ENCODE peak calls at places on chromosomes 5 and 9, in four cellular contexts. Z is prostate gland, W is sigmoid colon, N is heart left ventricle. H is an unnamed sample.

GRCh38 chr9:95343725-95344287 is 26.3 kb upstream of the FANCC start:
- DNase-seq in Z (no peak), W (no peak), N (no peak), H (no peak)

GRCh38 chr5:167261309-167262100 is 1029.9 kb upstream of the WWC1 start:
- DNase-seq in Z (no peak), W (no peak), N (no peak), H (no peak)

GRCh38 chr5:132439521-132440206 is 50.9 kb downstream of the IRF1 start:
- DNase-seq in Z (peak), W (peak), N (peak), H (peak)

GRCh38 chr5:154610321-154611154 is 132.5 kb upstream of the HAND1 start:
- DNase-seq in Z (peak), W (peak), N (peak), H (peak)

GRCh38 chr9:108272350-108272899 is 583.4 kb downstream of the ACTL7B start:
- DNase-seq in Z (peak), W (peak), N (peak), H (no peak)

GRCh38 chr9:96565684-96566360 is 53.8 kb downstream of the CDC14B start:
- DNase-seq in Z (no peak), W (no peak), N (no peak), H (peak)

GRCh38 chr5:132369012-132369470 is 469 bp upstream of the SLC22A5 start:
- DNase-seq in Z (no peak), W (no peak), N (no peak), H (no peak)

GRCh38 chr9:16398676-16399075 is 471.8 kb downstream of the BNC2 start:
- DNase-seq in Z (no peak), W (no peak), N (no peak), H (no peak)

GRCh38 chr9:136153381-136154065 is 34.8 kb upstream of the TMEM250 start:
- DNase-seq in Z (no peak), W (no peak), N (peak), H (no peak)

GRCh38 chr9:136343121-136343883 is 16.0 kb downstream of the GPSM1 start:
- DNase-seq in Z (no peak), W (no peak), N (peak), H (no peak)

GRCh38 chr5:6703791-6704190 is 9.4 kb upstream of the TENT4A start:
- DNase-seq in Z (no peak), W (no peak), N (no peak), H (no peak)

GRCh38 chr9:110919609-110920008 is 118.7 kb downstream of the LPAR1 start:
- DNase-seq in Z (no peak), W (no peak), N (no peak), H (peak)

GRCh38 chr9:128163523-128164331 is 3.7 kb downstream of the BBLN start:
- DNase-seq in Z (no peak), W (peak), N (no peak), H (no peak)

GRCh38 chr9:110320651-110321050 is 17.0 kb downstream of the TXNDC8 start:
- DNase-seq in Z (no peak), W (no peak), N (no peak), H (no peak)

GRCh38 chr5:5025098-5025773 is 114.9 kb upstream of the ADAMTS16 start:
- DNase-seq in Z (no peak), W (no peak), N (no peak), H (no peak)

GRCh38 chr5:134527156-134527960 is 1.9 kb downstream of the JADE2 start:
- DNase-seq in Z (peak), W (peak), N (peak), H (peak)

GRCh38 chr9:134198771-134199170 is 34.4 kb upstream of the RNU6ATAC start:
- DNase-seq in Z (no peak), W (no peak), N (no peak), H (no peak)

GRCh38 chr5:154320209-154320608 is 125.6 kb upstream of the SAP30L start:
- DNase-seq in Z (no peak), W (no peak), N (no peak), H (no peak)

GRCh38 chr9:120742951-120743416 is 28.7 kb upstream of the MEGF9 start:
- DNase-seq in Z (no peak), W (no peak), N (no peak), H (no peak)

GRCh38 chr5:180097163-180097894 is 25.8 kb upstream of the RNF130 start:
- DNase-seq in Z (no peak), W (no peak), N (no peak), H (no peak)

GRCh38 chr9:24824607-24825006 is 278.9 kb upstream of the IZUMO3 start:
- DNase-seq in Z (no peak), W (no peak), N (no peak), H (no peak)

GRCh38 chr5:172452398-172453205 is 1.7 kb downstream of the SH3PXD2B start:
- DNase-seq in Z (peak), W (peak), N (no peak), H (peak)
- TF ChIP-seq POLR2A in Z (no peak), W (no peak), N (no peak), H (no peak)

GRCh38 chr5:27821681-27822080 is 783.3 kb upstream of the CDH9 start:
- DNase-seq in Z (no peak), W (no peak), N (no peak), H (no peak)
- H3K4me3 ChIP-seq in Z (no peak), W (no peak), N (no peak), H (no peak)

GRCh38 chr9:131598121-131598520 is 52.8 kb downstream of the PRRT1B start:
- DNase-seq in Z (no peak), W (peak), N (peak), H (no peak)
- TF ChIP-seq CTCF in Z (no peak), W (no peak), N (no peak), H (no peak)

GRCh38 chr9:124776952-124777645 is at the start of gene OLFML2A:
- DNase-seq in Z (no peak), W (peak), N (no peak), H (peak)
- TF ChIP-seq POLR2A in Z (peak), W (no peak), N (no peak), H (no peak)

DNA sequence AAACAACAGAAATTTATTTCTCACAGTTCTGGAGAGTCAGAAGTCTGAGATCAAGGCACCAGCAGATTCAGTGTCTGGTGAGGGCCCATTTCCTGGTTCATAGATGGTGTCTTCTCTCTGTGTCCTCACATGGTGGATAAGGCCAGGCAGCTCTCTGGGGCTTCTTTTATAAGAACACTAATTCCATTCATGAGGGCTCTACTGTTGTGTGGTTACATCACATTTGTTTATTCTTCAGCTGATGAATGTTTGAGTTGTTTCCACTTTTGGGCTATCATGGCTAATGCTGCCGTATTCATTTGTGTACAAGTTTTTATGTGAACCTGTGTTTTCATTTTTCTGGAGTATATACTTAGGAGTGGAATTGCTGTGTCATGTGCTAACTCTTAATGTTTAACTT is 35.2 kb downstream of the DDX4 start:
- DNase-seq in Z (no peak), W (no peak), N (no peak), H (no peak)
- H3K4me3 ChIP-seq in Z (no peak), W (no peak), N (no peak), H (no peak)

DNA sequence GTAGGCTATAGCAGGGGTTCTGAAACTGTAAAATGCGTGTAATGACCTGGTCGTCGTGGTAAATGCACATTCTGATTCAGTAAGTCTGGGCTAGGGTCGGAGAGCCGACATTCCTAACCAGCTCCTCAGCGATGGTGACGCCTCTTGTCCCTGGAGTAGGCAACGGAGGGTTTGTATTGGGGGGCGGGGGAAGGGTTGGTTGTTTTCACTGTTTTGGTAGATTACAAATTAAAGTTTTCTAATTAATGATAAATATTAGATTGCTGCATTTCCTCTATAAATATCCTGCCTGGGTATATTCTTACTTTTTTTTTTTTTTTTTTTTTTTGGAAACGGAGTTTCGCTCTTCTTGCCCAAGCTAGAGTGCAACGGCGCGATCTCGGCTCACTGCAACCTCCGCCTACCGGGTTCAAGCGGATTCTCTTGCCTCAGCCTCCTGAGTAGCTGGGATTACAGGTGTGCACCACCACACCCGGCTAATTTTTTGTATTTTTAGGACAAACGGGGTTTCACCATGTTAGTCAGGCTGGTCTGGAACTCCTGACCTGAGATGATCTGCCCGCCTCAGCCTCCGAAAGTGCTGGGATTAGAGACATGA is 566 bp upstream of the ALDH7A1 start:
- DNase-seq in Z (no peak), W (no peak), N (no peak), H (no peak)
- TF ChIP-seq CTCF in Z (no peak), W (no peak), N (no peak), H (no peak)